ENCODE peak calls at places on chromosome 20, in ten cellular contexts. One of them, this sample, is unnamed.
A peak's percentile ranks its signal among the peaks of the same experiment; 100 is the strongest.

GRCh38 chr20:12355185-12355584 is 437.5 kb downstream of the BTBD3 start:
- DNase-seq in esophagus squamous epithelium: no peak
- DNase-seq in Panc1: no peak
- DNase-seq in kidney epithelial cell: no peak
- DNase-seq in kidney: no peak
- DNase-seq in progenitor cell of endocrine pancreas: no peak
- DNase-seq in AG04449: no peak
- DNase-seq in fibroblast of mammary gland: no peak
- DNase-seq in natural killer cell: no peak
- DNase-seq in AG09319: no peak
- DNase-seq in this sample: no peak

GRCh38 chr20:38961530-38962043 is 557 bp upstream of the DHX35 start:
- DNase-seq in kidney: no peak
- DNase-seq in Panc1: no peak
- DNase-seq in natural killer cell: no peak
- DNase-seq in kidney epithelial cell: no peak
- DNase-seq in esophagus squamous epithelium: no peak
- DNase-seq in AG09319: no peak
- DNase-seq in fibroblast of mammary gland: no peak
- DNase-seq in AG04449: no peak
- DNase-seq in progenitor cell of endocrine pancreas: no peak
- DNase-seq in this sample: no peak

GRCh38 chr20:15179426-15180190 is 842.2 kb upstream of the FLRT3 start:
- DNase-seq in natural killer cell: no peak
- DNase-seq in progenitor cell of endocrine pancreas: no peak
- DNase-seq in kidney: no peak
- DNase-seq in fibroblast of mammary gland: no peak
- DNase-seq in esophagus squamous epithelium: no peak
- DNase-seq in AG04449: no peak
- DNase-seq in AG09319: no peak
- DNase-seq in Panc1: no peak
- DNase-seq in kidney epithelial cell: no peak
- DNase-seq in this sample: no peak

GRCh38 chr20:17835240-17835940 is 133.2 kb downstream of the SNX5 start:
- DNase-seq in Panc1: peak; percentile 51
- DNase-seq in fibroblast of mammary gland: peak; percentile 92
- DNase-seq in natural killer cell: no peak
- DNase-seq in AG04449: no peak
- DNase-seq in kidney epithelial cell: no peak
- DNase-seq in progenitor cell of endocrine pancreas: no peak
- DNase-seq in AG09319: no peak
- DNase-seq in kidney: no peak
- DNase-seq in esophagus squamous epithelium: no peak
- DNase-seq in this sample: no peak

GRCh38 chr20:41690702-41691101 is 72.5 kb upstream of the CHD6 start:
- DNase-seq in AG04449: no peak
- DNase-seq in kidney: no peak
- DNase-seq in Panc1: no peak
- DNase-seq in natural killer cell: no peak
- DNase-seq in fibroblast of mammary gland: no peak
- DNase-seq in progenitor cell of endocrine pancreas: no peak
- DNase-seq in esophagus squamous epithelium: no peak
- DNase-seq in AG09319: no peak
- DNase-seq in kidney epithelial cell: no peak
- DNase-seq in this sample: no peak

GRCh38 chr20:19835533-19836222 is 77.6 kb downstream of the RIN2 start:
- DNase-seq in fibroblast of mammary gland: no peak
- DNase-seq in kidney epithelial cell: no peak
- DNase-seq in AG04449: no peak
- DNase-seq in AG09319: no peak
- DNase-seq in kidney: no peak
- DNase-seq in Panc1: no peak
- DNase-seq in natural killer cell: no peak
- DNase-seq in esophagus squamous epithelium: no peak
- DNase-seq in progenitor cell of endocrine pancreas: no peak
- DNase-seq in this sample: no peak

GRCh38 chr20:24746351-24746685 is 202.8 kb upstream of the CST7 start:
- DNase-seq in esophagus squamous epithelium: no peak
- DNase-seq in kidney epithelial cell: peak; percentile 55
- DNase-seq in AG09319: no peak
- DNase-seq in Panc1: no peak
- DNase-seq in fibroblast of mammary gland: no peak
- DNase-seq in progenitor cell of endocrine pancreas: no peak
- DNase-seq in natural killer cell: no peak
- DNase-seq in AG04449: no peak
- DNase-seq in kidney: peak; percentile 96
- DNase-seq in this sample: no peak

GRCh38 chr20:1038205-1038604 is 36.1 kb upstream of the RSPO4 start:
- DNase-seq in AG09319: no peak
- DNase-seq in kidney epithelial cell: no peak
- DNase-seq in progenitor cell of endocrine pancreas: no peak
- DNase-seq in fibroblast of mammary gland: no peak
- DNase-seq in natural killer cell: no peak
- DNase-seq in esophagus squamous epithelium: no peak
- DNase-seq in AG04449: no peak
- DNase-seq in Panc1: no peak
- DNase-seq in kidney: no peak
- DNase-seq in this sample: no peak

GRCh38 chr20:2631228-2631627 is 21.2 kb upstream of the NOP56 start:
- DNase-seq in natural killer cell: no peak
- DNase-seq in kidney: no peak
- DNase-seq in AG04449: no peak
- DNase-seq in AG09319: no peak
- DNase-seq in fibroblast of mammary gland: peak; percentile 37
- DNase-seq in progenitor cell of endocrine pancreas: no peak
- DNase-seq in esophagus squamous epithelium: no peak
- DNase-seq in Panc1: no peak
- DNase-seq in kidney epithelial cell: no peak
- DNase-seq in this sample: no peak

GRCh38 chr20:35976012-35976411 is 7.6 kb downstream of the CNBD2 start:
- DNase-seq in esophagus squamous epithelium: no peak
- DNase-seq in kidney: no peak
- DNase-seq in Panc1: no peak
- DNase-seq in progenitor cell of endocrine pancreas: no peak
- DNase-seq in AG09319: no peak
- DNase-seq in natural killer cell: no peak
- DNase-seq in fibroblast of mammary gland: no peak
- DNase-seq in kidney epithelial cell: no peak
- DNase-seq in AG04449: no peak
- DNase-seq in this sample: no peak

GRCh38 chr20:32614303-32614702 is 29.2 kb upstream of the NOL4L start:
- DNase-seq in esophagus squamous epithelium: no peak
- DNase-seq in kidney epithelial cell: no peak
- DNase-seq in kidney: no peak
- DNase-seq in Panc1: no peak
- DNase-seq in AG09319: no peak
- DNase-seq in progenitor cell of endocrine pancreas: no peak
- DNase-seq in AG04449: no peak
- DNase-seq in natural killer cell: no peak
- DNase-seq in fibroblast of mammary gland: no peak
- DNase-seq in this sample: no peak

GRCh38 chr20:49964964-49965780 is 17.6 kb upstream of the SNAI1 start:
- DNase-seq in AG04449: no peak
- DNase-seq in esophagus squamous epithelium: no peak
- DNase-seq in kidney epithelial cell: no peak
- DNase-seq in natural killer cell: no peak
- DNase-seq in Panc1: no peak
- DNase-seq in fibroblast of mammary gland: no peak
- DNase-seq in kidney: no peak
- DNase-seq in AG09319: no peak
- DNase-seq in progenitor cell of endocrine pancreas: peak; percentile 39
- DNase-seq in this sample: peak; percentile 59

GRCh38 chr20:6819599-6819998 is 52.1 kb downstream of the BMP2 start:
- DNase-seq in progenitor cell of endocrine pancreas: no peak
- DNase-seq in esophagus squamous epithelium: no peak
- DNase-seq in natural killer cell: no peak
- DNase-seq in AG04449: no peak
- DNase-seq in AG09319: no peak
- DNase-seq in Panc1: no peak
- DNase-seq in kidney epithelial cell: no peak
- DNase-seq in kidney: no peak
- DNase-seq in fibroblast of mammary gland: no peak
- DNase-seq in this sample: no peak

GRCh38 chr20:32674362-32674789 is 635 bp upstream of the C20orf203 start:
- DNase-seq in esophagus squamous epithelium: no peak
- DNase-seq in fibroblast of mammary gland: peak; percentile 60
- DNase-seq in kidney: no peak
- DNase-seq in AG04449: no peak
- DNase-seq in natural killer cell: peak; percentile 44
- DNase-seq in AG09319: peak; percentile 14
- DNase-seq in progenitor cell of endocrine pancreas: no peak
- DNase-seq in Panc1: peak; percentile 50
- DNase-seq in kidney epithelial cell: peak; percentile 32
- DNase-seq in this sample: peak; percentile 52

GRCh38 chr20:3209946-3210317 is 634 bp downstream of the ITPA start:
- DNase-seq in esophagus squamous epithelium: no peak
- DNase-seq in AG04449: no peak
- DNase-seq in progenitor cell of endocrine pancreas: no peak
- DNase-seq in kidney: no peak
- DNase-seq in AG09319: no peak
- DNase-seq in natural killer cell: no peak
- DNase-seq in Panc1: no peak
- DNase-seq in fibroblast of mammary gland: peak; percentile 20
- DNase-seq in kidney epithelial cell: no peak
- DNase-seq in this sample: no peak

GRCh38 chr20:10897341-10897740 is 223.5 kb upstream of the JAG1 start:
- DNase-seq in esophagus squamous epithelium: no peak
- DNase-seq in AG09319: no peak
- DNase-seq in natural killer cell: no peak
- DNase-seq in Panc1: no peak
- DNase-seq in fibroblast of mammary gland: no peak
- DNase-seq in progenitor cell of endocrine pancreas: no peak
- DNase-seq in AG04449: no peak
- DNase-seq in kidney: no peak
- DNase-seq in kidney epithelial cell: no peak
- DNase-seq in this sample: no peak

GRCh38 chr20:50817776-50818172 is 22.9 kb downstream of the BCAS4 start:
- DNase-seq in AG09319: no peak
- DNase-seq in esophagus squamous epithelium: no peak
- DNase-seq in Panc1: no peak
- DNase-seq in kidney: peak; percentile 41
- DNase-seq in AG04449: no peak
- DNase-seq in natural killer cell: no peak
- DNase-seq in kidney epithelial cell: no peak
- DNase-seq in progenitor cell of endocrine pancreas: no peak
- DNase-seq in fibroblast of mammary gland: no peak
- DNase-seq in this sample: no peak

GRCh38 chr20:51258582-51259175 is 235.8 kb upstream of the KCNG1 start:
- DNase-seq in natural killer cell: no peak
- DNase-seq in AG09319: no peak
- DNase-seq in fibroblast of mammary gland: no peak
- DNase-seq in AG04449: no peak
- DNase-seq in esophagus squamous epithelium: no peak
- DNase-seq in kidney: no peak
- DNase-seq in kidney epithelial cell: peak; percentile 5
- DNase-seq in Panc1: no peak
- DNase-seq in progenitor cell of endocrine pancreas: no peak
- DNase-seq in this sample: no peak

GRCh38 chr20:63246490-63247284 is 7.6 kb downstream of the NKAIN4 start:
- DNase-seq in AG09319: no peak
- DNase-seq in kidney epithelial cell: no peak
- DNase-seq in esophagus squamous epithelium: no peak
- DNase-seq in progenitor cell of endocrine pancreas: no peak
- DNase-seq in Panc1: no peak
- DNase-seq in kidney: peak; percentile 91
- DNase-seq in AG04449: no peak
- DNase-seq in natural killer cell: no peak
- DNase-seq in fibroblast of mammary gland: no peak
- DNase-seq in this sample: peak; percentile 70
- TF ChIP-seq CTCF in AG09319: no peak
- TF ChIP-seq CTCF in kidney epithelial cell: no peak
- TF ChIP-seq CTCF in esophagus squamous epithelium: no peak
- TF ChIP-seq CTCF in progenitor cell of endocrine pancreas: no peak
- TF ChIP-seq CTCF in Panc1: no peak
- TF ChIP-seq CTCF in kidney: no peak
- TF ChIP-seq CTCF in AG04449: no peak
- TF ChIP-seq CTCF in natural killer cell: no peak
- TF ChIP-seq CTCF in fibroblast of mammary gland: no peak
- TF ChIP-seq CTCF in this sample: no peak

DNA sequence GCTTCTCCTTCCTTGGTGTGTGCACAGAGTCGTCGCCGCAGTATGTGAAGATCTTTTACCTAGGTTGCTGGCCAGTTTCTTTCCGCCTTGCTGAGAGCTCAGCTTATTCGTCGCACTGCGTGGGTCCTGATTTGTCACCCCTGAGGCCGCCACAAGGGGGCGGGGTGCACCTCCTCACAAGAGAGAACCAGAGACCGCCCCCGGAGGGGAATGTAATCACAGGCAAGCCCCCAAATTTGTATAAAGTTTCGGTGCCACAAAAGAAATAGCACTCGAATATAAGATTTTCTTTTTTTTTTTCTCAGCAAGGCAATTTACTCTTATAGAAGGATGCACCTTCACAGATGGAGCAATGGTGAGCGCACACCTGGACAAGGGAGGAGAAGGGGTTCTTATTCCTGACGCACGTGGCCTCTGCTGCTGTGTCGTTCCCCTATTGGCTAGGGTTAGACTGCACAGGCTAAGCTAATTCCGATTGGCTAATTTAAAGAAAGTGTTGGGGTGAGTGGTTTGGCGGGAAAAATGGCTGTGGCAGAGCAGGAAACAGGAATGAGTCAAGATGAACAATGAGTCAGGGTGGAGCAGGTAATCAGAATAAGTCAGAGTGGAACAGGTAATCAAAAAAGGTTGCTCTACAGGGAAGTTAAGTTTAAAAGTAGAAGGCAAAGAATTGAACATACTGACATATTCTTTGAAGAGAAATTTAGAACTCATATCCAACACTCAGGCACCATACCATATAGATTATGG is 19.5 kb downstream of the NCOA3 start:
- DNase-seq in AG04449: no peak
- DNase-seq in esophagus squamous epithelium: no peak
- DNase-seq in kidney epithelial cell: no peak
- DNase-seq in Panc1: no peak
- DNase-seq in progenitor cell of endocrine pancreas: no peak
- DNase-seq in kidney: no peak
- DNase-seq in AG09319: no peak
- DNase-seq in natural killer cell: no peak
- DNase-seq in fibroblast of mammary gland: no peak
- DNase-seq in this sample: peak; percentile 15
- TF ChIP-seq CTCF in AG04449: no peak
- TF ChIP-seq CTCF in esophagus squamous epithelium: no peak
- TF ChIP-seq CTCF in kidney epithelial cell: peak; percentile 5
- TF ChIP-seq CTCF in Panc1: no peak
- TF ChIP-seq CTCF in progenitor cell of endocrine pancreas: no peak
- TF ChIP-seq CTCF in kidney: no peak
- TF ChIP-seq CTCF in AG09319: no peak
- TF ChIP-seq CTCF in natural killer cell: no peak
- TF ChIP-seq CTCF in fibroblast of mammary gland: no peak
- TF ChIP-seq CTCF in this sample: no peak

GRCh38 chr20:34368547-34368946 is 5.5 kb downstream of the ITCH start:
- DNase-seq in esophagus squamous epithelium: no peak
- DNase-seq in AG09319: no peak
- DNase-seq in AG04449: no peak
- DNase-seq in kidney epithelial cell: no peak
- DNase-seq in progenitor cell of endocrine pancreas: no peak
- DNase-seq in natural killer cell: no peak
- DNase-seq in Panc1: no peak
- DNase-seq in fibroblast of mammary gland: peak; percentile 17
- DNase-seq in kidney: no peak
- DNase-seq in this sample: no peak
- TF ChIP-seq CTCF in esophagus squamous epithelium: no peak
- TF ChIP-seq CTCF in AG09319: no peak
- TF ChIP-seq CTCF in AG04449: no peak
- TF ChIP-seq CTCF in kidney epithelial cell: no peak
- TF ChIP-seq CTCF in progenitor cell of endocrine pancreas: no peak
- TF ChIP-seq CTCF in natural killer cell: no peak
- TF ChIP-seq CTCF in Panc1: no peak
- TF ChIP-seq CTCF in fibroblast of mammary gland: no peak
- TF ChIP-seq CTCF in kidney: no peak
- TF ChIP-seq CTCF in this sample: no peak

GRCh38 chr20:56843817-56844216 is 214.7 kb downstream of the TFAP2C start:
- DNase-seq in fibroblast of mammary gland: no peak
- DNase-seq in AG04449: no peak
- DNase-seq in AG09319: no peak
- DNase-seq in progenitor cell of endocrine pancreas: no peak
- DNase-seq in kidney: no peak
- DNase-seq in natural killer cell: no peak
- DNase-seq in kidney epithelial cell: no peak
- DNase-seq in esophagus squamous epithelium: no peak
- DNase-seq in Panc1: no peak
- DNase-seq in this sample: no peak
- TF ChIP-seq CTCF in fibroblast of mammary gland: no peak
- TF ChIP-seq CTCF in AG04449: no peak
- TF ChIP-seq CTCF in AG09319: no peak
- TF ChIP-seq CTCF in progenitor cell of endocrine pancreas: no peak
- TF ChIP-seq CTCF in kidney: no peak
- TF ChIP-seq CTCF in natural killer cell: no peak
- TF ChIP-seq CTCF in kidney epithelial cell: no peak
- TF ChIP-seq CTCF in esophagus squamous epithelium: no peak
- TF ChIP-seq CTCF in Panc1: no peak
- TF ChIP-seq CTCF in this sample: peak; percentile 27

This sample was measured in nephron progenitor cell.